ENCODE peak calls at places on chromosomes 13 and 19, in eight cellular contexts. One of them, this sample, is unnamed.
A peak's percentile ranks its signal among the peaks of the same experiment; 100 is the strongest.

GRCh38 chr19:53646144-53646543 is 14.3 kb downstream of the DPRX start:
- DNase-seq in AG04450: no peak
- DNase-seq in cardiac fibroblast: no peak
- DNase-seq in esophagus muscularis mucosa: no peak
- DNase-seq in nephron progenitor cell: no peak
- DNase-seq in heart left ventricle: no peak
- DNase-seq in fibroblast of lung: no peak
- DNase-seq in stomach: no peak
- DNase-seq in this sample: peak; percentile 82

GRCh38 chr19:12757544-12758274 is 6.1 kb downstream of the BEST2 start:
- DNase-seq in AG04450: no peak
- DNase-seq in cardiac fibroblast: peak; percentile 83
- DNase-seq in esophagus muscularis mucosa: no peak
- DNase-seq in nephron progenitor cell: peak; percentile 87
- DNase-seq in heart left ventricle: peak; percentile 66
- DNase-seq in fibroblast of lung: peak; percentile 63
- DNase-seq in stomach: peak; percentile 76
- DNase-seq in this sample: peak; percentile 76

GRCh38 chr19:10454267-10454666 is 33.9 kb downstream of the PDE4A start:
- DNase-seq in AG04450: no peak
- DNase-seq in cardiac fibroblast: peak; percentile 12
- DNase-seq in esophagus muscularis mucosa: no peak
- DNase-seq in nephron progenitor cell: peak; percentile 46
- DNase-seq in heart left ventricle: no peak
- DNase-seq in fibroblast of lung: no peak
- DNase-seq in stomach: no peak
- DNase-seq in this sample: no peak

GRCh38 chr19:49528211-49528771 is 488 bp downstream of the RCN3 start:
- DNase-seq in AG04450: no peak
- DNase-seq in cardiac fibroblast: peak; percentile 66
- DNase-seq in esophagus muscularis mucosa: no peak
- DNase-seq in nephron progenitor cell: no peak
- DNase-seq in heart left ventricle: no peak
- DNase-seq in fibroblast of lung: peak; percentile 69
- DNase-seq in stomach: no peak
- DNase-seq in this sample: peak; percentile 79

GRCh38 chr13:109393045-109393444 is 393.3 kb downstream of the IRS2 start:
- DNase-seq in AG04450: no peak
- DNase-seq in cardiac fibroblast: no peak
- DNase-seq in esophagus muscularis mucosa: no peak
- DNase-seq in nephron progenitor cell: no peak
- DNase-seq in heart left ventricle: no peak
- DNase-seq in fibroblast of lung: no peak
- DNase-seq in stomach: no peak
- DNase-seq in this sample: no peak

GRCh38 chr13:23567792-23568480 is 2.3 kb upstream of the TNFRSF19 start:
- DNase-seq in AG04450: no peak
- DNase-seq in cardiac fibroblast: no peak
- DNase-seq in esophagus muscularis mucosa: no peak
- DNase-seq in nephron progenitor cell: peak; percentile 66
- DNase-seq in heart left ventricle: no peak
- DNase-seq in fibroblast of lung: peak; percentile 12
- DNase-seq in stomach: no peak
- DNase-seq in this sample: no peak

GRCh38 chr13:101795025-101795424 is 342.6 kb downstream of the ITGBL1 start:
- DNase-seq in AG04450: no peak
- DNase-seq in cardiac fibroblast: no peak
- DNase-seq in esophagus muscularis mucosa: no peak
- DNase-seq in nephron progenitor cell: no peak
- DNase-seq in heart left ventricle: no peak
- DNase-seq in fibroblast of lung: no peak
- DNase-seq in stomach: no peak
- DNase-seq in this sample: no peak

GRCh38 chr13:112729408-112729807 is 39.6 kb downstream of the ATP11A start:
- DNase-seq in AG04450: no peak
- DNase-seq in cardiac fibroblast: peak; percentile 71
- DNase-seq in esophagus muscularis mucosa: no peak
- DNase-seq in nephron progenitor cell: no peak
- DNase-seq in heart left ventricle: peak; percentile 71
- DNase-seq in fibroblast of lung: no peak
- DNase-seq in stomach: peak; percentile 16
- DNase-seq in this sample: peak; percentile 65

GRCh38 chr13:34038326-34039068 is 220.5 kb downstream of the RFC3 start:
- DNase-seq in AG04450: no peak
- DNase-seq in cardiac fibroblast: no peak
- DNase-seq in esophagus muscularis mucosa: no peak
- DNase-seq in nephron progenitor cell: no peak
- DNase-seq in heart left ventricle: no peak
- DNase-seq in fibroblast of lung: peak; percentile 10
- DNase-seq in stomach: no peak
- DNase-seq in this sample: no peak

GRCh38 chr19:3027981-3028304 is 1.1 kb downstream of the TLE2 start:
- DNase-seq in AG04450: no peak
- DNase-seq in cardiac fibroblast: no peak
- DNase-seq in esophagus muscularis mucosa: no peak
- DNase-seq in nephron progenitor cell: no peak
- DNase-seq in heart left ventricle: no peak
- DNase-seq in fibroblast of lung: no peak
- DNase-seq in stomach: no peak
- DNase-seq in this sample: no peak

GRCh38 chr19:54256250-54257115 is 590 bp downstream of the LILRB5 start:
- DNase-seq in AG04450: no peak
- DNase-seq in cardiac fibroblast: no peak
- DNase-seq in esophagus muscularis mucosa: no peak
- DNase-seq in nephron progenitor cell: no peak
- DNase-seq in heart left ventricle: no peak
- DNase-seq in fibroblast of lung: no peak
- DNase-seq in stomach: no peak
- DNase-seq in this sample: no peak

GRCh38 chr13:110047511-110047910 is 259.4 kb downstream of the COL4A1 start:
- DNase-seq in AG04450: peak; percentile 72
- DNase-seq in cardiac fibroblast: peak; percentile 98
- DNase-seq in esophagus muscularis mucosa: no peak
- DNase-seq in nephron progenitor cell: no peak
- DNase-seq in heart left ventricle: peak; percentile 86
- DNase-seq in fibroblast of lung: peak; percentile 99
- DNase-seq in stomach: peak; percentile 75
- DNase-seq in this sample: peak; percentile 86

GRCh38 chr19:34838753-34839431 is 65.9 kb upstream of the ZNF599 start:
- DNase-seq in AG04450: no peak
- DNase-seq in cardiac fibroblast: peak; percentile 17
- DNase-seq in esophagus muscularis mucosa: no peak
- DNase-seq in nephron progenitor cell: peak; percentile 43
- DNase-seq in heart left ventricle: no peak
- DNase-seq in fibroblast of lung: no peak
- DNase-seq in stomach: peak; percentile 25
- DNase-seq in this sample: no peak
- TF ChIP-seq CTCF in AG04450: peak; percentile 42
- TF ChIP-seq CTCF in cardiac fibroblast: peak; percentile 33
- TF ChIP-seq CTCF in esophagus muscularis mucosa: no peak
- TF ChIP-seq CTCF in nephron progenitor cell: peak; percentile 31
- TF ChIP-seq CTCF in heart left ventricle: peak; percentile 41
- TF ChIP-seq CTCF in fibroblast of lung: peak; percentile 28
- TF ChIP-seq CTCF in stomach: no peak
- TF ChIP-seq CTCF in this sample: peak; percentile 21

GRCh38 chr19:45779231-45780145 is 2.8 kb downstream of the DMPK start:
- DNase-seq in AG04450: no peak
- DNase-seq in cardiac fibroblast: peak; percentile 51
- DNase-seq in esophagus muscularis mucosa: peak; percentile 98
- DNase-seq in nephron progenitor cell: peak; percentile 99
- DNase-seq in heart left ventricle: peak; percentile 73
- DNase-seq in fibroblast of lung: peak; percentile 30
- DNase-seq in stomach: peak; percentile 98
- DNase-seq in this sample: peak; percentile 55
- TF ChIP-seq CTCF in AG04450: no peak
- TF ChIP-seq CTCF in cardiac fibroblast: peak; percentile 34
- TF ChIP-seq CTCF in esophagus muscularis mucosa: peak; percentile 82
- TF ChIP-seq CTCF in nephron progenitor cell: peak; percentile 72
- TF ChIP-seq CTCF in heart left ventricle: peak; percentile 52
- TF ChIP-seq CTCF in fibroblast of lung: peak; percentile 24
- TF ChIP-seq CTCF in stomach: no peak
- TF ChIP-seq CTCF in this sample: peak; percentile 32

GRCh38 chr13:70333752-70334151 is 225.5 kb upstream of the KLHL1 start:
- DNase-seq in AG04450: no peak
- DNase-seq in cardiac fibroblast: no peak
- DNase-seq in esophagus muscularis mucosa: no peak
- DNase-seq in nephron progenitor cell: no peak
- DNase-seq in heart left ventricle: no peak
- DNase-seq in fibroblast of lung: no peak
- DNase-seq in stomach: no peak
- DNase-seq in this sample: no peak

GRCh38 chr13:70338608-70339007 is 230.4 kb upstream of the KLHL1 start:
- DNase-seq in AG04450: no peak
- DNase-seq in cardiac fibroblast: no peak
- DNase-seq in esophagus muscularis mucosa: no peak
- DNase-seq in nephron progenitor cell: no peak
- DNase-seq in heart left ventricle: no peak
- DNase-seq in fibroblast of lung: no peak
- DNase-seq in stomach: no peak
- DNase-seq in this sample: no peak

GRCh38 chr13:70339738-70340137 is 231.5 kb upstream of the KLHL1 start:
- DNase-seq in AG04450: no peak
- DNase-seq in cardiac fibroblast: no peak
- DNase-seq in esophagus muscularis mucosa: no peak
- DNase-seq in nephron progenitor cell: peak; percentile 32
- DNase-seq in heart left ventricle: no peak
- DNase-seq in fibroblast of lung: no peak
- DNase-seq in stomach: peak; percentile 28
- DNase-seq in this sample: no peak
- TF ChIP-seq CTCF in AG04450: no peak
- TF ChIP-seq CTCF in cardiac fibroblast: peak; percentile 12
- TF ChIP-seq CTCF in esophagus muscularis mucosa: no peak
- TF ChIP-seq CTCF in nephron progenitor cell: peak; percentile 65
- TF ChIP-seq CTCF in heart left ventricle: no peak
- TF ChIP-seq CTCF in fibroblast of lung: no peak
- TF ChIP-seq CTCF in stomach: no peak
- TF ChIP-seq CTCF in this sample: peak; percentile 5

GRCh38 chr19:56538254-56538760 is 441 bp upstream of the ZFP28 start:
- DNase-seq in AG04450: peak; percentile 66
- DNase-seq in cardiac fibroblast: peak; percentile 92
- DNase-seq in esophagus muscularis mucosa: peak; percentile 96
- DNase-seq in nephron progenitor cell: peak; percentile 79
- DNase-seq in heart left ventricle: peak; percentile 93
- DNase-seq in fibroblast of lung: peak; percentile 90
- DNase-seq in stomach: peak; percentile 88
- DNase-seq in this sample: peak; percentile 88
- TF ChIP-seq CTCF in AG04450: no peak
- TF ChIP-seq CTCF in cardiac fibroblast: no peak
- TF ChIP-seq CTCF in esophagus muscularis mucosa: no peak
- TF ChIP-seq CTCF in nephron progenitor cell: no peak
- TF ChIP-seq CTCF in heart left ventricle: no peak
- TF ChIP-seq CTCF in fibroblast of lung: no peak
- TF ChIP-seq CTCF in stomach: no peak
- TF ChIP-seq CTCF in this sample: no peak

GRCh38 chr19:30870861-30871260 is 478.4 kb downstream of the TSHZ3 start:
- DNase-seq in AG04450: no peak
- DNase-seq in cardiac fibroblast: no peak
- DNase-seq in esophagus muscularis mucosa: no peak
- DNase-seq in nephron progenitor cell: no peak
- DNase-seq in heart left ventricle: no peak
- DNase-seq in fibroblast of lung: no peak
- DNase-seq in stomach: no peak
- DNase-seq in this sample: no peak
- TF ChIP-seq CTCF in AG04450: no peak
- TF ChIP-seq CTCF in cardiac fibroblast: no peak
- TF ChIP-seq CTCF in esophagus muscularis mucosa: no peak
- TF ChIP-seq CTCF in nephron progenitor cell: no peak
- TF ChIP-seq CTCF in heart left ventricle: no peak
- TF ChIP-seq CTCF in fibroblast of lung: no peak
- TF ChIP-seq CTCF in stomach: no peak
- TF ChIP-seq CTCF in this sample: no peak

This sample was measured in fibroblast of villous mesenchyme.